ENCODE peak calls at places on chromosomes 6 and 20, in eight cellular contexts. M, G, P, K, N, Z, R and T are unnamed samples.

GRCh38 chr6:82045965-82046756 is 201.4 kb downstream of the IBTK start:
- DNase-seq in M (no peak), G (no peak), P (no peak), K (peak; percentile 77), N (no peak), Z (no peak), R (peak; percentile 79), T (peak; percentile 92)

GRCh38 chr20:55057779-55058415 is 582.5 kb downstream of the DOK5 start:
- DNase-seq in M (peak; percentile 1), G (no peak), P (no peak), K (no peak), N (no peak), Z (no peak), R (no peak), T (no peak)

GRCh38 chr6:125986956-125987617 is 747 bp downstream of the TRMT11 start:
- DNase-seq in M (no peak), G (no peak), P (peak; percentile 32), K (no peak), N (peak; percentile 60), Z (no peak), R (no peak), T (peak; percentile 8)

GRCh38 chr6:87180105-87180504 is 24.7 kb downstream of the ZNF292 start:
- DNase-seq in M (no peak), G (no peak), P (no peak), K (no peak), N (no peak), Z (no peak), R (no peak), T (no peak)

GRCh38 chr6:14283600-14284235 is 166.1 kb downstream of the CD83 start:
- DNase-seq in M (no peak), G (no peak), P (no peak), K (no peak), N (no peak), Z (peak; percentile 39), R (no peak), T (no peak)

GRCh38 chr20:45779011-45779915 is 12.4 kb downstream of the WFDC3 start:
- DNase-seq in M (no peak), G (peak; percentile 94), P (no peak), K (peak; percentile 100), N (no peak), Z (no peak), R (peak; percentile 97), T (peak; percentile 100)

GRCh38 chr20:62119591-62120364 is 2.5 kb upstream of the LSM14B start:
- DNase-seq in M (no peak), G (no peak), P (no peak), K (no peak), N (no peak), Z (no peak), R (no peak), T (no peak)

GRCh38 chr6:52361347-52361944 is 505 bp upstream of the PAQR8 start:
- DNase-seq in M (no peak), G (no peak), P (peak; percentile 15), K (peak; percentile 53), N (no peak), Z (peak; percentile 10), R (no peak), T (peak; percentile 42)

GRCh38 chr20:22962567-22963439 is 72.3 kb upstream of the SSTR4 start:
- DNase-seq in M (no peak), G (no peak), P (no peak), K (no peak), N (no peak), Z (no peak), R (peak; percentile 1), T (no peak)

GRCh38 chr6:151191477-151191995 is 48.2 kb upstream of the AKAP12 start:
- DNase-seq in M (no peak), G (no peak), P (no peak), K (no peak), N (no peak), Z (no peak), R (no peak), T (no peak)

GRCh38 chr6:105781248-105781647 is 304.9 kb upstream of the PRDM1 start:
- DNase-seq in M (no peak), G (no peak), P (no peak), K (no peak), N (no peak), Z (no peak), R (no peak), T (no peak)

GRCh38 chr6:31742894-31743293 is 3.1 kb downstream of the MSH5 start:
- DNase-seq in M (no peak), G (no peak), P (no peak), K (peak; percentile 22), N (no peak), Z (no peak), R (no peak), T (no peak)

GRCh38 chr6:89834884-89835792 is 5.5 kb downstream of the CASP8AP2 start:
- DNase-seq in M (no peak), G (no peak), P (no peak), K (no peak), N (no peak), Z (no peak), R (no peak), T (peak; percentile 70)

GRCh38 chr6:20644667-20645370 is 110.6 kb downstream of the CDKAL1 start:
- DNase-seq in M (no peak), G (no peak), P (no peak), K (no peak), N (no peak), Z (no peak), R (peak; percentile 27), T (peak; percentile 44)

GRCh38 chr20:56554869-56555268 is 21.8 kb downstream of the FAM209B start:
- DNase-seq in M (peak; percentile 23), G (no peak), P (peak; percentile 30), K (peak; percentile 91), N (peak; percentile 86), Z (peak; percentile 41), R (peak; percentile 97), T (peak; percentile 98)

GRCh38 chr6:155276638-155277037 is 12.8 kb downstream of the CLDN20 start:
- DNase-seq in M (no peak), G (no peak), P (no peak), K (peak; percentile 8), N (no peak), Z (no peak), R (no peak), T (no peak)

GRCh38 chr20:11373391-11373790 is 544.3 kb upstream of the BTBD3 start:
- DNase-seq in M (no peak), G (no peak), P (no peak), K (peak; percentile 32), N (no peak), Z (no peak), R (no peak), T (no peak)

GRCh38 chr20:1809121-1809520 is 86.1 kb upstream of the SIRPA start:
- DNase-seq in M (no peak), G (no peak), P (no peak), K (peak; percentile 66), N (no peak), Z (no peak), R (peak; percentile 81), T (peak; percentile 90)

GRCh38 chr6:163719028-163719742 is 304.7 kb downstream of the QKI start:
- DNase-seq in M (no peak), G (no peak), P (no peak), K (no peak), N (no peak), Z (no peak), R (no peak), T (no peak)

GRCh38 chr6:131924881-131925474 is 26.2 kb downstream of the CCN2 start:
- DNase-seq in M (no peak), G (no peak), P (peak; percentile 45), K (peak; percentile 76), N (peak; percentile 23), Z (peak; percentile 38), R (no peak), T (peak; percentile 59)

GRCh38 chr6:52691718-52692117 is 20.8 kb downstream of the TMEM14A start:
- DNase-seq in M (no peak), G (no peak), P (no peak), K (peak; percentile 29), N (no peak), Z (no peak), R (no peak), T (peak; percentile 35)